ENCODE peak calls at places on chromosomes 7 and 10, in four cellular contexts. H is stimulated activated naive CD8-positive, alpha-beta T cell treated with anti-CD3 and anti-CD28 coated beads, Interleukin-15, Interleukin-2, amounts not matched to agents 100 U/mL and 50 U/mL, for 24 hours; T is IMR-90; W is left cardiac atrium. J is an unnamed sample.

GRCh38 chr10:3755440-3756359 is 29.3 kb downstream of the KLF6 start:
- DNase-seq in T (peak), H (no peak), W (peak), J (no peak)

GRCh38 chr7:151716339-151716722 is 160.6 kb downstream of the PRKAG2 start:
- DNase-seq in T (no peak), W (no peak), H (no peak), J (no peak)

GRCh38 chr10:49608925-49609282 is 1.2 kb upstream of the SLC18A3 start:
- DNase-seq in H (no peak), W (no peak), T (no peak), J (no peak)

GRCh38 chr10:48945441-48946143 is 6.0 kb upstream of the LRRC18 start:
- DNase-seq in W (no peak), T (no peak), H (no peak), J (no peak)

GRCh38 chr10:12221323-12222298 is 25.6 kb downstream of the CDC123 start:
- DNase-seq in H (no peak), T (peak), W (no peak), J (no peak)

GRCh38 chr7:132536646-132537395 is 39.4 kb downstream of the PLXNA4 start:
- DNase-seq in H (no peak), T (peak), W (no peak), J (no peak)

GRCh38 chr10:48542471-48543210 is 62.2 kb downstream of the ARHGAP22 start:
- DNase-seq in T (no peak), H (no peak), W (no peak), J (no peak)

GRCh38 chr7:90407484-90407821 is 4.2 kb downstream of the CLDN12 start:
- DNase-seq in T (no peak), H (no peak), W (no peak), J (no peak)

GRCh38 chr7:82677493-82677892 is 233.9 kb upstream of the CACNA2D1 start:
- DNase-seq in H (peak), W (no peak), T (peak), J (no peak)

GRCh38 chr10:113304726-113305125 is 248.1 kb upstream of the HABP2 start:
- DNase-seq in W (no peak), T (no peak), H (no peak), J (no peak)

GRCh38 chr7:117435475-117436043 is 8.3 kb upstream of the ASZ1 start:
- DNase-seq in H (no peak), W (no peak), T (no peak), J (no peak)

GRCh38 chr7:27165089-27165654 is at the start of gene HOXA9:
- DNase-seq in W (peak), T (peak), H (no peak), J (no peak)

GRCh38 chr10:128571745-128572144 is 445.5 kb upstream of the MKI67 start:
- DNase-seq in H (no peak), W (no peak), T (no peak), J (no peak)

GRCh38 chr10:128247576-128247975 is 121.4 kb upstream of the MKI67 start:
- DNase-seq in H (no peak), W (no peak), T (no peak), J (no peak)

GRCh38 chr7:14275346-14275745 is 285.9 kb upstream of the ETV1 start:
- DNase-seq in H (no peak), T (no peak), W (no peak), J (no peak)